ENCODE peak calls at places on chromosome 11, in four cellular contexts. D, F, W and T are unnamed samples.

GRCh38 chr11:78419327-78419726 is 1.7 kb upstream of the GAB2 start:
- DNase-seq in D (no peak), F (no peak), W (no peak), T (no peak)

GRCh38 chr11:64745219-64745522 is 1.2 kb upstream of the RASGRP2 start:
- DNase-seq in F (no peak), W (peak), D (peak), T (no peak)

GRCh38 chr11:77779935-77780334 is 40.6 kb downstream of the RSF1 start:
- DNase-seq in D (no peak), W (no peak), F (no peak), T (no peak)

GRCh38 chr11:40388097-40388818 is 1071.2 kb downstream of the LRRC4C start:
- DNase-seq in D (no peak), F (no peak), W (no peak), T (no peak)

GRCh38 chr11:64298966-64299846 is 952 bp upstream of the CATSPERZ start:
- DNase-seq in W (no peak), D (no peak), F (no peak), T (no peak)

GRCh38 chr11:134342572-134343340 is 11.0 kb downstream of the GLB1L2 start:
- DNase-seq in D (peak), W (no peak), F (no peak), T (no peak)

GRCh38 chr11:2566223-2567025 is 121.6 kb downstream of the KCNQ1 start:
- DNase-seq in W (peak), F (no peak), D (no peak), T (no peak)

GRCh38 chr11:44680982-44681597 is 45.7 kb upstream of the TSPAN18 start:
- DNase-seq in F (no peak), D (peak), W (no peak), T (no peak)

GRCh38 chr11:120332822-120333716 is 3.1 kb upstream of the ARHGEF12 start:
- DNase-seq in D (no peak), F (no peak), W (no peak), T (no peak)

GRCh38 chr11:61962213-61963015 is 5.0 kb downstream of the FTH1 start:
- DNase-seq in W (no peak), D (no peak), F (no peak), T (no peak)